ENCODE peak calls at places on chromosomes 11 and 22, in nine cellular contexts. J is HFF-Myc, W is neural progenitor cell, T is fibroblast of pulmonary artery, L is uterus, I is fibroblast of lung, O is lung, X is PC-3, F is AG04450. U is an unnamed sample.

GRCh38 chr22:46362221-46362933 is 26.9 kb downstream of the TRMU start:
- DNase-seq in T (no peak), I (peak), L (no peak), F (no peak), X (no peak), O (no peak), J (no peak), W (no peak), U (peak)

GRCh38 chr11:69894126-69895047 is 75.2 kb upstream of the FGF3 start:
- DNase-seq in O (no peak), F (no peak), J (no peak), T (no peak), L (no peak), W (no peak), I (no peak), X (peak), U (no peak)

GRCh38 chr11:64173616-64174355 is 7.9 kb upstream of the MACROD1 start:
- DNase-seq in I (no peak), J (no peak), T (peak), L (no peak), O (no peak), W (no peak), F (no peak), X (peak), U (peak)

GRCh38 chr11:69445131-69445470 is 36.4 kb upstream of the LINC01488 start:
- DNase-seq in O (no peak), W (no peak), T (no peak), F (no peak), L (no peak), I (no peak), J (no peak), X (no peak), U (no peak)

GRCh38 chr11:12397953-12398352 is 20.6 kb downstream of the PARVA start:
- DNase-seq in F (peak), O (no peak), T (peak), L (peak), I (peak), X (peak), J (peak), W (no peak), U (peak)

GRCh38 chr11:113314389-113315301 is at the start of gene TTC12:
- DNase-seq in O (peak), X (peak), L (peak), T (peak), I (peak), W (peak), F (peak), J (peak), U (peak)

GRCh38 chr22:23233084-23233501 is 52.8 kb downstream of the BCR start:
- DNase-seq in T (peak), W (no peak), I (peak), X (no peak), J (no peak), F (no peak), L (no peak), O (no peak), U (peak)

GRCh38 chr11:65213322-65214211 is 31.8 kb downstream of the CAPN1 start:
- DNase-seq in I (peak), T (no peak), O (no peak), J (no peak), F (no peak), L (no peak), X (no peak), W (no peak), U (no peak)

GRCh38 chr11:64809781-64810241 is 540 bp downstream of the MEN1 start:
- DNase-seq in T (peak), I (no peak), O (peak), L (no peak), X (peak), J (no peak), F (no peak), W (peak), U (no peak)

GRCh38 chr11:77345621-77346020 is 44.1 kb upstream of the GDPD4 start:
- DNase-seq in I (peak), J (no peak), F (peak), W (no peak), T (peak), O (no peak), L (no peak), X (no peak), U (peak)

GRCh38 chr22:27724706-27725105 is 76.8 kb downstream of the MN1 start:
- DNase-seq in O (no peak), T (no peak), W (no peak), I (no peak), X (no peak), L (no peak), J (no peak), F (no peak), U (no peak)

GRCh38 chr11:73386026-73386425 is 9.8 kb downstream of the RELT start:
- DNase-seq in I (no peak), X (no peak), W (no peak), T (no peak), F (no peak), J (no peak), O (peak), L (no peak), U (no peak)

GRCh38 chr11:65476632-65477270 is 22.1 kb upstream of the MALAT1 start:
- DNase-seq in X (no peak), T (no peak), J (no peak), W (no peak), F (no peak), O (no peak), I (peak), L (peak), U (peak)

GRCh38 chr11:36237341-36237740 is 51.9 kb downstream of the COMMD9 start:
- DNase-seq in F (no peak), X (no peak), J (no peak), T (no peak), I (no peak), W (no peak), O (no peak), L (no peak), U (no peak)

GRCh38 chr22:35761037-35761436 is 43.4 kb downstream of the APOL5 start:
- DNase-seq in T (peak), I (peak), L (no peak), J (no peak), O (no peak), X (peak), W (no peak), F (no peak), U (peak)

GRCh38 chr11:28616160-28616559 is 508.0 kb downstream of the METTL15 start:
- DNase-seq in T (no peak), I (no peak), J (no peak), W (no peak), X (no peak), L (no peak), O (no peak), F (no peak), U (no peak)

GRCh38 chr22:37008365-37008764 is 10.9 kb downstream of the TST start:
- DNase-seq in O (no peak), F (no peak), J (no peak), X (no peak), L (no peak), I (no peak), T (no peak), W (no peak), U (no peak)

GRCh38 chr22:30408388-30409101 is 11.7 kb downstream of the SEC14L2 start:
- DNase-seq in L (no peak), I (peak), J (no peak), X (peak), O (no peak), T (peak), F (no peak), W (no peak), U (peak)

GRCh38 chr22:27045103-27045940 is 387.9 kb downstream of the MIAT start:
- DNase-seq in T (peak), I (peak), O (no peak), F (no peak), X (peak), W (no peak), J (peak), L (no peak), U (peak)

GRCh38 chr22:25067851-25068421 is 115.4 kb downstream of the KIAA1671 start:
- DNase-seq in L (no peak), I (no peak), F (no peak), X (no peak), J (no peak), W (no peak), O (no peak), T (no peak), U (no peak)

GRCh38 chr11:1218788-1219445 is 3.9 kb upstream of the MUC5B start:
- DNase-seq in I (no peak), F (no peak), L (no peak), J (no peak), W (no peak), O (no peak), X (no peak), T (no peak), U (no peak)

GRCh38 chr22:42688241-42688913 is 32.3 kb downstream of the A4GALT start:
- DNase-seq in O (peak), W (peak), I (peak), T (peak), J (peak), L (peak), X (peak), F (peak), U (peak)

GRCh38 chr11:26297179-26297970 is 34.6 kb upstream of the ANO3 start:
- DNase-seq in F (peak), L (no peak), W (peak), T (peak), I (peak), O (no peak), X (peak), J (no peak), U (peak)

GRCh38 chr11:119094816-119095065 is 6.9 kb downstream of the DPAGT1 start:
- DNase-seq in L (peak), W (peak), T (peak), I (peak), X (peak), O (no peak), F (no peak), J (no peak), U (peak)

GRCh38 chr22:35629406-35630234 is 12.5 kb upstream of the MB start:
- DNase-seq in L (peak), W (no peak), I (peak), F (peak), J (peak), X (peak), T (peak), O (peak), U (peak)

GRCh38 chr11:67389477-67389876 is 2.3 kb upstream of the RAD9A start:
- DNase-seq in I (no peak), J (no peak), W (peak), L (no peak), T (no peak), O (no peak), X (peak), F (no peak), U (no peak)

GRCh38 chr11:62069961-62070919 is 53.6 kb upstream of the INCENP start:
- DNase-seq in W (no peak), X (no peak), J (no peak), I (peak), O (no peak), F (no peak), L (no peak), T (no peak), U (peak)

GRCh38 chr11:47724041-47724729 is 9.0 kb upstream of the AGBL2 start:
- DNase-seq in O (peak), J (no peak), I (peak), X (peak), L (no peak), W (no peak), T (peak), F (peak), U (peak)

GRCh38 chr11:31237819-31238771 is 131.4 kb downstream of the DCDC1 start:
- DNase-seq in W (peak), X (peak), F (no peak), L (no peak), J (no peak), I (peak), T (peak), O (no peak), U (peak)

GRCh38 chr11:31236052-31236652 is 133.4 kb downstream of the DCDC1 start:
- DNase-seq in O (no peak), X (peak), T (peak), F (no peak), I (peak), W (no peak), L (no peak), J (no peak), U (peak)

DNA sequence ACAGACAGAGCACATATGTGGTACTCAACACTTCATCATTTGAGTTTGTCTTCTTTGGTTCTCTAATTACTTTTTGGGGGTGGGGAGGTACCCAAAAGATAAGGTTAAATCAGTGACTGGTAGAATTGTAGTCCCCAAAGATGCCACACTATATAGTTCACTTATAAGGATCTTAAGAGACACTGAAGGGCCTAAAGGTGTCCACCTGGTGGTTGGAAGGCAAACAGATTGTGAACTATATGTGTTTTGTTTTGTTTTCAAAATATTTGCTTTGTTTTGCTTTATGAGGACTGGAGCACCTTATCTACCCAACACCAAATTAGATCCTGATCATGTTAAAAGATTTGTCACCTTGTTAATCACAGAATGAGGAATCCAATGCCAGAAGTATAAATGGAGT is 136.1 kb downstream of the DCDC1 start:
- DNase-seq in L (no peak), O (no peak), T (peak), X (peak), I (peak), J (no peak), W (no peak), F (no peak), U (peak)
- TF ChIP-seq CTCF in L (no peak), O (no peak), T (peak), X (peak), I (peak), J (peak), W (peak), F (no peak), U (peak)

GRCh38 chr11:58902881-58903280 is 36.4 kb upstream of the GLYATL1 start:
- DNase-seq in O (no peak), J (no peak), W (no peak), I (no peak), T (no peak), L (no peak), F (no peak), X (no peak), U (no peak)
- H3K4me3 ChIP-seq in O (no peak), J (no peak), W (no peak), I (no peak), T (no peak), L (no peak), F (no peak), X (no peak), U (no peak)

GRCh38 chr11:128745296-128746183 is 51.7 kb downstream of the FLI1 start:
- DNase-seq in X (no peak), I (peak), L (no peak), J (peak), F (no peak), O (no peak), T (peak), W (no peak), U (peak)
- TF ChIP-seq CTCF in X (no peak), I (no peak), L (no peak), J (no peak), F (no peak), O (no peak), T (no peak), W (no peak), U (no peak)

DNA sequence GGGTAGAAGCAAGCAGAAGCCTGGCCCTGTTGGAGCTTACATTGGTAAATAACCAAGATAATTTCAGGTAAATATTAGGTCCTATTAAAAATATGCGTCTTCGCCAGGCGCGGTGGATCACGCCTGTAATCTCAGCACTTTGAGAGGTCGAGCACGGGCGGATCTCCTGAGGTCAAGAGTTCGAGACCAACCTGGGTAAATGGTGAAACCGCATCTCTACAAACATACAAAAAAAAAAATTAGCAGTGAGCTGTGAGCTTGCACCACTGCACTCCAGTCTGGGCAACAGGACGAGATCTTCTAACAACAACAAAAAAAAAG is 529 bp upstream of the SULT4A1 start:
- DNase-seq in I (no peak), J (no peak), O (no peak), W (no peak), F (no peak), L (no peak), T (no peak), X (no peak), U (no peak)
- H3K4me3 ChIP-seq in I (no peak), J (no peak), O (no peak), W (peak), F (no peak), L (no peak), T (peak), X (no peak), U (no peak)

U was measured in fibroblast of mammary gland.